ENCODE peak calls at places on chromosomes 16 and 17, in five cellular contexts. J is neuronal stem cell, W is KBM-7, F is anterior cingulate cortex, N is thoracic aorta. A is an unnamed sample.

GRCh38 chr17:34146440-34147043 is 108.5 kb upstream of the CCL2 start:
- DNase-seq in J (peak; percentile 27), N (no peak), F (no peak), W (peak; percentile 18), A (peak; percentile 47)

GRCh38 chr17:79947351-79948031 is 88.2 kb downstream of the TBC1D16 start:
- DNase-seq in J (no peak), N (no peak), W (no peak), F (no peak), A (no peak)

GRCh38 chr17:19409509-19409908 is 1.5 kb upstream of the RNF112 start:
- DNase-seq in W (no peak), J (no peak), F (no peak), N (no peak), A (no peak)

GRCh38 chr17:521168-521525 is 168.5 kb upstream of the RPH3AL start:
- DNase-seq in F (no peak), N (no peak), W (no peak), J (no peak), A (no peak)

GRCh38 chr17:79684132-79684985 is 46.4 kb upstream of the ENPP7 start:
- DNase-seq in F (no peak), W (no peak), N (no peak), J (no peak), A (no peak)

GRCh38 chr16:77945126-77945525 is 77.2 kb upstream of the CLEC3A start:
- DNase-seq in J (no peak), W (no peak), F (no peak), N (no peak), A (no peak)

GRCh38 chr17:80454557-80455327 is 21.7 kb downstream of the NPTX1 start:
- DNase-seq in N (peak; percentile 73), F (peak; percentile 97), W (peak; percentile 96), J (peak; percentile 92), A (peak; percentile 97)

GRCh38 chr16:31513126-31513525 is 4.9 kb upstream of the RUSF1 start:
- DNase-seq in F (no peak), J (no peak), W (no peak), N (no peak), A (no peak)

GRCh38 chr17:28074010-28074409 is 31.5 kb downstream of the NLK start:
- DNase-seq in F (no peak), N (no peak), J (no peak), W (no peak), A (no peak)

GRCh38 chr17:4006745-4007211 is 42.5 kb upstream of the ATP2A3 start:
- DNase-seq in J (no peak), W (peak; percentile 51), F (no peak), N (no peak), A (peak; percentile 72)